ENCODE peak calls at places on chromosomes 5 and 9, in four cellular contexts. One of them, this sample, is unnamed.

GRCh38 chr9:99035313-99035712 is 69.6 kb upstream of the TGFBR1 start:
- DNase-seq in uterus: no peak
- DNase-seq in RWPE1: no peak
- DNase-seq in cardiac muscle cell: no peak
- DNase-seq in this sample: no peak

GRCh38 chr9:35859310-35859994 is 10.7 kb downstream of the OR13J1 start:
- DNase-seq in RWPE1: no peak
- DNase-seq in uterus: no peak
- DNase-seq in cardiac muscle cell: no peak
- DNase-seq in this sample: peak

GRCh38 chr5:122093415-122093814 is 15.4 kb upstream of the LOX start:
- DNase-seq in cardiac muscle cell: no peak
- DNase-seq in uterus: no peak
- DNase-seq in RWPE1: no peak
- DNase-seq in this sample: no peak

GRCh38 chr9:135224921-135225541 is 137.6 kb downstream of the OLFM1 start:
- DNase-seq in cardiac muscle cell: no peak
- DNase-seq in RWPE1: no peak
- DNase-seq in uterus: no peak
- DNase-seq in this sample: peak

GRCh38 chr9:136634904-136635303 is 27.8 kb upstream of the EGFL7 start:
- DNase-seq in cardiac muscle cell: no peak
- DNase-seq in RWPE1: peak
- DNase-seq in uterus: no peak
- DNase-seq in this sample: no peak

GRCh38 chr5:15783734-15784133 is 283.8 kb downstream of the FBXL7 start:
- DNase-seq in RWPE1: no peak
- DNase-seq in cardiac muscle cell: no peak
- DNase-seq in uterus: no peak
- DNase-seq in this sample: no peak

GRCh38 chr9:86783884-86784283 is 163.4 kb downstream of the GAS1 start:
- DNase-seq in uterus: no peak
- DNase-seq in cardiac muscle cell: no peak
- DNase-seq in RWPE1: no peak
- DNase-seq in this sample: no peak

GRCh38 chr5:177071671-177072385 is 14.9 kb upstream of the FGFR4 start:
- DNase-seq in uterus: peak
- DNase-seq in RWPE1: peak
- DNase-seq in cardiac muscle cell: peak
- DNase-seq in this sample: peak

GRCh38 chr5:172820046-172820767 is 13.8 kb upstream of the ERGIC1 start:
- DNase-seq in cardiac muscle cell: no peak
- DNase-seq in uterus: peak
- DNase-seq in RWPE1: peak
- DNase-seq in this sample: no peak

GRCh38 chr5:143400541-143401252 is 2.8 kb downstream of the NR3C1 start:
- DNase-seq in uterus: no peak
- DNase-seq in RWPE1: no peak
- DNase-seq in cardiac muscle cell: no peak
- DNase-seq in this sample: no peak

GRCh38 chr5:58984009-58984525 is 401.2 kb downstream of the RAB3C start:
- DNase-seq in uterus: no peak
- DNase-seq in cardiac muscle cell: no peak
- DNase-seq in RWPE1: no peak
- DNase-seq in this sample: no peak

GRCh38 chr5:58983496-58983895 is 400.6 kb downstream of the RAB3C start:
- DNase-seq in uterus: no peak
- DNase-seq in cardiac muscle cell: peak
- DNase-seq in RWPE1: no peak
- DNase-seq in this sample: no peak

GRCh38 chr5:58986281-58986680 is 403.4 kb downstream of the RAB3C start:
- DNase-seq in uterus: no peak
- DNase-seq in RWPE1: no peak
- DNase-seq in cardiac muscle cell: no peak
- DNase-seq in this sample: no peak

GRCh38 chr5:58985759-58986158 is 402.9 kb downstream of the RAB3C start:
- DNase-seq in uterus: no peak
- DNase-seq in RWPE1: no peak
- DNase-seq in cardiac muscle cell: no peak
- DNase-seq in this sample: no peak

GRCh38 chr5:58985311-58985710 is 402.4 kb downstream of the RAB3C start:
- DNase-seq in uterus: no peak
- DNase-seq in cardiac muscle cell: no peak
- DNase-seq in RWPE1: no peak
- DNase-seq in this sample: no peak
- H3K27ac ChIP-seq in uterus: no peak
- H3K27ac ChIP-seq in cardiac muscle cell: no peak
- H3K27ac ChIP-seq in RWPE1: no peak
- H3K27ac ChIP-seq in this sample: no peak

DNA sequence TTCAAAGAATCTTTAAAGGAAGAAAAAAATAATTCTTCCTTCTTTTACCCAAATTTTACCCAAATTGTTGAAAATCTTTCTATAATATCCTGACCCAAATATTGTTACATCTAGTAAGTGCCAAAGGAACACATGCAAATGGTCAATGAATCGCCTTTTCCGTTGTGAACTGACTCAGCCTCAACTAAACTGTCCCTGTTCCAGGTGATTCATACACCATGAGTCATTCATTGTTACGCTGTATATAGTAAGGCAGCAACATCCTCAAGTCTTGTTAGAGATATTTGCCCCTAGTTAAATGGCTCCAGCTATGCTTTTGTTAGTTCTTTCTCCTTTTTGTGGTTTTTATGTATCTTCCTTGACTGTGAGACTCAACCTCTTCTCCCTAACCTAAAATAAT is 9.7 kb downstream of the PTGER4 start:
- DNase-seq in cardiac muscle cell: no peak
- DNase-seq in RWPE1: peak
- DNase-seq in uterus: peak
- DNase-seq in this sample: no peak
- H3K27ac ChIP-seq in cardiac muscle cell: no peak
- H3K27ac ChIP-seq in RWPE1: no peak
- H3K27ac ChIP-seq in uterus: peak
- H3K27ac ChIP-seq in this sample: no peak

GRCh38 chr5:131718487-131719014 is 78.3 kb downstream of the FNIP1 start:
- DNase-seq in RWPE1: no peak
- DNase-seq in uterus: no peak
- DNase-seq in cardiac muscle cell: no peak
- DNase-seq in this sample: no peak
- H3K27ac ChIP-seq in RWPE1: no peak
- H3K27ac ChIP-seq in uterus: no peak
- H3K27ac ChIP-seq in cardiac muscle cell: no peak
- H3K27ac ChIP-seq in this sample: peak

DNA sequence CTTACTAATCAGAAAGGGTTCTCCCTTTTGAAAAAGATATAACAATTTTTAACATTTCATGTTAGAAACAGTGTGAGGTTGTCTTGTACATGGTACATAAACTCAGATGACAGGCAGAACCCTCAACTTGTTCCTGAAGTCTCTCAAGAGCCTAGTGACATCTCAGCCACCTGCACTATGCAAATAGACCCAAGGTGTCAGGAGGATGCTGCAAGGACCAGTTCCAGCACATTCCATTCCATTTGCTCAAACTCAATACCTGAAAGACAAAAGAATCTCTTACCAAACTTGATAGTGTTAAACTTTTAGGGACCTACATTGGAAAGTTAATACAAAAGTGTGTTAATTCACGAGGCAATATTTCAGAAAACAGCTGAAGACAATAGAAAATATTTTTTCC is 544.6 kb downstream of the CETN3 start:
- DNase-seq in uterus: no peak
- DNase-seq in RWPE1: no peak
- DNase-seq in cardiac muscle cell: no peak
- DNase-seq in this sample: no peak
- H3K27ac ChIP-seq in uterus: no peak
- H3K27ac ChIP-seq in RWPE1: no peak
- H3K27ac ChIP-seq in cardiac muscle cell: no peak
- H3K27ac ChIP-seq in this sample: no peak